ENCODE peak calls at places on chromosomes 1 and 21, in seven cellular contexts. W, M, C, T, Q, J and D are unnamed samples. For H3K4me1 and H3K9me3, the result is how much of the 10 kb centered on the place peaks cover.

GRCh38 chr1:160973491-160973890 is 18.9 kb upstream of the ITLN2 start:
- DNase-seq in W (no peak), M (no peak), C (no peak), T (no peak), Q (no peak), J (no peak), D (no peak)

GRCh38 chr1:62311473-62311943 is 7.7 kb downstream of the KANK4 start:
- DNase-seq in W (no peak), M (no peak), C (no peak), T (no peak), Q (no peak), J (no peak), D (no peak)

GRCh38 chr1:81702903-81703302 is 97.8 kb upstream of the ADGRL2 start:
- DNase-seq in W (no peak), M (no peak), C (no peak), T (no peak), Q (no peak), J (no peak), D (no peak)

GRCh38 chr1:17669305-17669704 is 85.8 kb upstream of the ACTL8 start:
- DNase-seq in W (no peak), M (no peak), C (no peak), T (no peak), Q (no peak), J (no peak), D (no peak)

GRCh38 chr1:201279313-201279712 is 4.0 kb upstream of the PKP1 start:
- DNase-seq in W (no peak), M (no peak), C (no peak), T (no peak), Q (no peak), J (no peak), D (peak)

GRCh38 chr1:61741682-61742619 is at the start of gene PATJ:
- DNase-seq in W (peak), M (no peak), C (peak), T (no peak), Q (peak), J (peak), D (peak)

GRCh38 chr1:189431437-189431836 is 1046.2 kb downstream of the BRINP3 start:
- DNase-seq in W (no peak), M (no peak), C (no peak), T (no peak), Q (no peak), J (no peak), D (no peak)

GRCh38 chr1:17113973-17114372 is 5.3 kb downstream of the PADI2 start:
- DNase-seq in W (peak), M (no peak), C (peak), T (no peak), Q (no peak), J (no peak), D (peak)

GRCh38 chr21:33402011-33402979 is 918 bp upstream of the IFNGR2 start:
- DNase-seq in W (peak), M (peak), C (peak), T (peak), Q (peak), J (peak), D (peak)

GRCh38 chr1:19483261-19483660 is 2.1 kb downstream of the CAPZB start:
- DNase-seq in W (no peak), M (no peak), C (no peak), T (no peak), Q (no peak), J (no peak), D (no peak)

GRCh38 chr1:195328681-195329080 is 1279.6 kb downstream of the KCNT2 start:
- DNase-seq in W (no peak), M (no peak), C (no peak), T (no peak), Q (no peak), J (no peak), D (no peak)

GRCh38 chr1:902802-903201 is 20.9 kb upstream of the SAMD11 start:
- DNase-seq in W (no peak), M (no peak), C (no peak), T (peak), Q (no peak), J (no peak), D (no peak)

GRCh38 chr1:203625623-203626189 is 926 bp upstream of the ATP2B4 start:
- DNase-seq in W (no peak), M (no peak), C (no peak), T (no peak), Q (peak), J (no peak), D (no peak)

GRCh38 chr21:42395910-42396625 is at the start of gene TMPRSS3:
- DNase-seq in W (no peak), M (no peak), C (no peak), T (no peak), Q (no peak), J (no peak), D (no peak)

GRCh38 chr21:39153373-39153772 is 29.9 kb downstream of the PSMG1 start:
- DNase-seq in W (no peak), M (no peak), C (no peak), T (no peak), Q (no peak), J (no peak), D (no peak)

GRCh38 chr1:25765910-25766645 is 33.9 kb upstream of the SELENON start:
- DNase-seq in W (no peak), M (no peak), C (no peak), T (no peak), Q (no peak), J (no peak), D (no peak)

GRCh38 chr1:27637052-27637451 is 2.1 kb upstream of the FGR start:
- DNase-seq in W (no peak), M (no peak), C (no peak), T (no peak), Q (no peak), J (no peak), D (no peak)

GRCh38 chr1:3105167-3105863 is 36.3 kb downstream of the PRDM16 start:
- DNase-seq in W (no peak), M (no peak), C (no peak), T (no peak), Q (no peak), J (no peak), D (no peak)

GRCh38 chr1:101262601-101263348 is 26.0 kb downstream of the S1PR1 start:
- DNase-seq in W (no peak), M (no peak), C (no peak), T (no peak), Q (peak), J (no peak), D (no peak)

GRCh38 chr1:245155186-245156040 is 628 bp downstream of the KIF26B start:
- DNase-seq in W (no peak), M (no peak), C (no peak), T (peak), Q (peak), J (no peak), D (no peak)

GRCh38 chr1:66360285-66360724 is 173.6 kb upstream of the SGIP1 start:
- DNase-seq in W (no peak), M (no peak), C (no peak), T (no peak), Q (no peak), J (no peak), D (no peak)

GRCh38 chr1:53316742-53317650 is 10.9 kb downstream of the LRP8 start:
- DNase-seq in W (peak), M (no peak), C (no peak), T (no peak), Q (no peak), J (no peak), D (no peak)

GRCh38 chr1:119646521-119647227 is 1.4 kb downstream of the ZNF697 start:
- DNase-seq in W (no peak), M (no peak), C (no peak), T (no peak), Q (no peak), J (no peak), D (no peak)

GRCh38 chr1:207823531-207823879 is 71.7 kb downstream of the CD46 start:
- DNase-seq in W (no peak), M (no peak), C (no peak), T (no peak), Q (no peak), J (no peak), D (no peak)

GRCh38 chr1:244221961-244222360 is 170.9 kb downstream of the ZBTB18 start:
- DNase-seq in W (no peak), M (no peak), C (no peak), T (no peak), Q (no peak), J (no peak), D (no peak)

GRCh38 chr1:161216945-161217712 is 2.0 kb downstream of the FCER1G start:
- DNase-seq in W (no peak), M (no peak), C (no peak), T (peak), Q (no peak), J (no peak), D (no peak)

GRCh38 chr21:25373126-25374082 is 233.9 kb downstream of the MRPL39 start:
- DNase-seq in W (no peak), M (no peak), C (no peak), T (no peak), Q (no peak), J (no peak), D (no peak)

GRCh38 chr21:8990326-8991087 is 1530.9 kb upstream of the TPTE start:
- DNase-seq in W (no peak), M (no peak), C (no peak), T (no peak), Q (no peak), J (no peak), D (no peak)

GRCh38 chr1:112549590-112549989 is 40.8 kb downstream of the WNT2B start:
- DNase-seq in W (no peak), M (no peak), C (no peak), T (no peak), Q (no peak), J (no peak), D (no peak)

GRCh38 chr1:68384321-68384813 is 65.4 kb downstream of the RPE65 start:
- DNase-seq in W (no peak), M (no peak), C (no peak), T (no peak), Q (peak), J (no peak), D (no peak)

GRCh38 chr21:36542312-36543101 is 62.6 kb upstream of the CLDN14 start:
- DNase-seq in W (no peak), M (no peak), C (no peak), T (no peak), Q (peak), J (peak), D (no peak)

DNA sequence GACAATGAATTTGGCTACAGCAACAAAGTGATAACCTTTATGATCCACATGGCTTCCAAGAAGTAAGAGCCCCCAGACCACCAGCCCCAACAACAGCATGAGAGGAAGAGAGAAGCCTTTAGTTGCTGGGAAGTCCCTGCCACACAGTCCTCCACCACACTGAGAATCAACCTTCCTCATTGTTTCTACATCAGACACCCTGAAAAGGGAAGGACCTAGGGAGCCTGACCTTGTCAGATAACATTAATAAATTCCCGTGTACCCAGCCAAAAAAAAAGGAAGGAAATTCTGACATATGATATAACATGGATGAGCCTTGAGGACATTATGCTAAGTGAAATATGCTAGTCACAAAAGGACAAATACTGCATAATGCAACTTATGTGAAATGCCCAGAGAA is 65.6 kb upstream of the ARHGAP29 start:
- DNase-seq in W (no peak), M (no peak), C (no peak), T (no peak), Q (no peak), J (no peak), D (no peak)
- H3K4me1 ChIP-seq in W (half or more), M (under half), C (half or more), T (under half), Q (under half), J (under half), D (under half)

DNA sequence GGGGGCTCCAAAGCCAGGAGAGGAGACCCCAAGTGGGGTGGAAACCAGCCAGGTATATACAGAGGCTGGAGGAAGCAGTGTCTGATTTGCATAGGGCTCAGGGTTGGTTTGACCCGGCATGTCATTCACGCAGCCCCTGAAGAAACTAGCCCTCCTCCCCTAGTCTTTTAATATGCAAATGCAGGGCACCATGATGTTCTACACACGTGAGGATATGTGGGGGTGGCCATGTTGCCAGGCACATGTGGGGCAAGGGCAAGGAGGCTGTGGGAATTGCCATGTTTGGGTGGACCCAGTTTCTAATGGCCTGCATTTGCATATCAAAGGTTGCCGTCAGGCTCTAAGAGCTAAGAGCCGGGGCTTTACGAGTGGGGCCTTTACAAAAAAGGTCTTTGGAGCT is 12.0 kb upstream of the RHOU start:
- DNase-seq in W (no peak), M (no peak), C (no peak), T (no peak), Q (no peak), J (no peak), D (no peak)
- H3K4me3 ChIP-seq in W (no peak), M (no peak), C (no peak), T (no peak), Q (no peak), J (no peak), D (no peak)

GRCh38 chr1:77303387-77303786 is 21.6 kb downstream of the AK5 start:
- DNase-seq in W (no peak), M (no peak), C (no peak), T (no peak), Q (no peak), J (no peak), D (no peak)

GRCh38 chr1:77300566-77300965 is 18.7 kb downstream of the AK5 start:
- DNase-seq in W (no peak), M (no peak), C (no peak), T (no peak), Q (no peak), J (no peak), D (no peak)
- H3K9me3 ChIP-seq in W (under half), M (under half), C (under half), T (under half), Q (under half), J (under half), D (under half)

DNA sequence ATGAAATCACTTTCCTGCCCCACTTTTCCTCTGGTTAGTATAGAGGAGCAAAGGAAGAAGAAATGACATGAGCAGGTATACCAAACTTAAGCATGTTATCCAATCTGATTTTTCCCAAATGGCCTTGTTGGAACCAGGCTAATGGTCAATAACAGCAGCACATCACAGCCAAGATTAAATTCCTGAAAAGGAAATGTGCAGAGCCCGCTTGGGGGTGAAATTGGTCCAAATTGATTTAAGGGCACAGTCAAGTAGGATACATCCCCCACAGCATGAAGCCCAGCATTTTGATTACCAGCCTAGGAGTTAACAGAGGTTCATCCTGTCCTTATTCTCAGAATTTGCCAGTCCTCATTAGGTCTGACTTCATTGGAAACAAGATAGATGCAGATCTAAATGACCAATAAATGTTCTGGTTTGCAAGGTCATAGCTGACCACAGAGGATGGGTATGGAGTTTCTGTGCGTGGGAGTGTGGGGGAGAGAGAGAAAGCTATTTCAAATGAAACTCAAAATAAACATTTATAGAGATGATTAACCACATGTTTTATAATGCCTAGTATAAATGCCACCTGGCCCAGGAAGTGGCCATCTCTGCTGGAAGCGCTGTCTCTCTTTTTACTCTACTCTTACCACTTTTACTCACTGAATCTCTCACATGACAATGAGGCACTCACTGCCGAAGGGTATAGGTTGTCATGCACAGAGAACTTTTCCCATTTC is 38.7 kb downstream of the RGS5 start:
- DNase-seq in W (no peak), M (no peak), C (no peak), T (no peak), Q (no peak), J (no peak), D (no peak)
- H3K4me1 ChIP-seq in W (half or more), M (under half), C (under half), T (under half), Q (under half), J (under half), D (under half)